ENCODE peak calls at places on chromosomes 12 and 14, in four cellular contexts. M, K, X and S are unnamed samples.

GRCh38 chr14:92215579-92215978 is 93.8 kb downstream of the CPSF2 start:
- DNase-seq in X (no peak), K (no peak), M (no peak), S (no peak)

GRCh38 chr14:68616255-68616902 is 176.5 kb downstream of the ZFP36L1 start:
- DNase-seq in K (no peak), M (no peak), X (peak; percentile 57), S (no peak)

GRCh38 chr12:89948266-89949175 is 239.9 kb upstream of the ATP2B1 start:
- DNase-seq in X (no peak), M (no peak), K (no peak), S (no peak)

GRCh38 chr12:107344035-107344808 is 250.9 kb upstream of the CRY1 start:
- DNase-seq in M (no peak), X (no peak), K (no peak), S (no peak)

GRCh38 chr14:71399057-71399487 is 491.8 kb downstream of the PCNX1 start:
- DNase-seq in K (no peak), X (no peak), M (no peak), S (peak; percentile 11)

GRCh38 chr12:85413266-85413665 is 133.2 kb downstream of the ALX1 start:
- DNase-seq in X (no peak), M (no peak), K (no peak), S (no peak)

GRCh38 chr14:63473194-63473788 is 69.9 kb downstream of the PPP2R5E start:
- DNase-seq in M (no peak), X (no peak), K (no peak), S (no peak)

GRCh38 chr14:63656194-63656593 is 14.5 kb upstream of the WDR89 start:
- DNase-seq in X (no peak), M (no peak), K (no peak), S (no peak)

GRCh38 chr12:52608826-52609630 is 7.8 kb upstream of the KRT72 start:
- DNase-seq in M (no peak), K (no peak), X (no peak), S (no peak)

GRCh38 chr12:23752245-23752644 is 197.2 kb downstream of the SOX5 start:
- DNase-seq in M (no peak), X (no peak), K (no peak), S (no peak)

GRCh38 chr14:61337893-61338292 is 16.5 kb downstream of the PRKCH start:
- DNase-seq in M (no peak), X (no peak), K (peak; percentile 13), S (no peak)

GRCh38 chr12:12010277-12011031 is 60.3 kb upstream of the BCL2L14 start:
- DNase-seq in K (no peak), M (peak; percentile 68), X (peak; percentile 40), S (peak; percentile 18)

GRCh38 chr14:30129795-30130194 is 202.1 kb upstream of the PRKD1 start:
- DNase-seq in X (no peak), K (no peak), M (no peak), S (no peak)

GRCh38 chr12:1122803-1123202 is 131.8 kb downstream of the ERC1 start:
- DNase-seq in K (no peak), X (no peak), M (no peak), S (peak; percentile 15)

GRCh38 chr14:91350483-91350812 is 67.2 kb downstream of the CCDC88C start:
- DNase-seq in X (no peak), M (no peak), K (no peak), S (no peak)